ENCODE peak calls at places on chromosomes 2 and 18, in four cellular contexts. One of them, this sample, is unnamed.

GRCh38 chr2:35080231-35080905 is 1275.2 kb upstream of the CRIM1 start:
- DNase-seq in A549: peak; percentile 31
- DNase-seq in GM12878: no peak
- DNase-seq in K562: no peak
- DNase-seq in this sample: no peak

GRCh38 chr18:34117319-34117718 is 107.4 kb downstream of the NOL4 start:
- DNase-seq in A549: no peak
- DNase-seq in K562: no peak
- DNase-seq in GM12878: no peak
- DNase-seq in this sample: no peak

GRCh38 chr2:23669413-23670244 is 257.3 kb downstream of the ATAD2B start:
- DNase-seq in A549: no peak
- DNase-seq in GM12878: no peak
- DNase-seq in K562: no peak
- DNase-seq in this sample: peak; percentile 46

GRCh38 chr18:35076556-35076955 is 35.3 kb downstream of the MAPRE2 start:
- DNase-seq in A549: no peak
- DNase-seq in GM12878: no peak
- DNase-seq in K562: no peak
- DNase-seq in this sample: no peak

GRCh38 chr2:45030553-45030952 is 21.3 kb upstream of the SIX2 start:
- DNase-seq in GM12878: no peak
- DNase-seq in K562: no peak
- DNase-seq in A549: no peak
- DNase-seq in this sample: no peak

GRCh38 chr2:240512666-240513535 is 44.9 kb downstream of the ANKMY1 start:
- DNase-seq in A549: no peak
- DNase-seq in GM12878: no peak
- DNase-seq in K562: no peak
- DNase-seq in this sample: no peak

GRCh38 chr18:79814373-79814772 is 16.6 kb downstream of the KCNG2 start:
- DNase-seq in K562: no peak
- DNase-seq in A549: no peak
- DNase-seq in GM12878: no peak
- DNase-seq in this sample: no peak

GRCh38 chr2:236932711-236933300 is 152.9 kb upstream of the COPS8 start:
- DNase-seq in A549: no peak
- DNase-seq in GM12878: no peak
- DNase-seq in K562: no peak
- DNase-seq in this sample: no peak

DNA sequence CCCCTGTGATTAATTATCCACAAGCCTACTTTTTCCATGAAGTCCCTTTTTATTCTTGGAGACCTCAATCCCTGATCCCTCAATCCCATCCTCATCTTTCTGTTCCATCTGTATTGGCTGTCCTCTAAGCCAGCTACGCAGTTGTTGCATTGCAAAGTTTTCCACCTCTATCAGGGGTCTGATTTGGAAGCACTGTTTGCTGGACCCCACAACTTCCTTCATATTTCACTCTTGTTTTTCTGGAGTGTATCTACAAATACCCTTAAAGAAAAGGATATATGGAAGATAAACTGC is 22.4 kb downstream of the FN1 start:
- DNase-seq in A549: no peak
- DNase-seq in K562: no peak
- DNase-seq in GM12878: no peak
- DNase-seq in this sample: no peak
- TF ChIP-seq MYC in A549: no peak
- TF ChIP-seq MYC in K562: no peak
- TF ChIP-seq MYC in GM12878: no peak
- TF ChIP-seq MYC in this sample: no peak

GRCh38 chr2:68059769-68060525 is 2.9 kb downstream of the C1D start:
- DNase-seq in K562: no peak
- DNase-seq in GM12878: no peak
- DNase-seq in A549: no peak
- DNase-seq in this sample: no peak
- TF ChIP-seq ESRRA in K562: no peak
- TF ChIP-seq ESRRA in GM12878: no peak
- TF ChIP-seq ESRRA in A549: no peak
- TF ChIP-seq ESRRA in this sample: no peak

GRCh38 chr2:96499061-96499960 is 5.8 kb downstream of the NEURL3 start:
- DNase-seq in K562: no peak
- DNase-seq in A549: no peak
- DNase-seq in GM12878: no peak
- DNase-seq in this sample: no peak
- TF ChIP-seq MYC in K562: no peak
- TF ChIP-seq MYC in A549: no peak
- TF ChIP-seq MYC in GM12878: no peak
- TF ChIP-seq MYC in this sample: no peak

GRCh38 chr2:132252191-132252893 is 90.6 kb upstream of the ANKRD30BL start:
- DNase-seq in GM12878: no peak
- DNase-seq in A549: no peak
- DNase-seq in K562: no peak
- DNase-seq in this sample: no peak

GRCh38 chr2:132256251-132256902 is 94.6 kb upstream of the ANKRD30BL start:
- DNase-seq in GM12878: no peak
- DNase-seq in K562: no peak
- DNase-seq in A549: no peak
- DNase-seq in this sample: no peak

GRCh38 chr2:132253496-132254305 is 91.9 kb upstream of the ANKRD30BL start:
- DNase-seq in K562: no peak
- DNase-seq in A549: no peak
- DNase-seq in GM12878: no peak
- DNase-seq in this sample: no peak

GRCh38 chr2:132255714-132256113 is 94.0 kb upstream of the ANKRD30BL start:
- DNase-seq in GM12878: no peak
- DNase-seq in K562: no peak
- DNase-seq in A549: no peak
- DNase-seq in this sample: no peak

GRCh38 chr2:132252894-132253264 is 91.1 kb upstream of the ANKRD30BL start:
- DNase-seq in A549: no peak
- DNase-seq in GM12878: no peak
- DNase-seq in K562: no peak
- DNase-seq in this sample: no peak
- TF ChIP-seq ESRRA in A549: no peak
- TF ChIP-seq ESRRA in GM12878: no peak
- TF ChIP-seq ESRRA in K562: no peak
- TF ChIP-seq ESRRA in this sample: no peak

DNA sequence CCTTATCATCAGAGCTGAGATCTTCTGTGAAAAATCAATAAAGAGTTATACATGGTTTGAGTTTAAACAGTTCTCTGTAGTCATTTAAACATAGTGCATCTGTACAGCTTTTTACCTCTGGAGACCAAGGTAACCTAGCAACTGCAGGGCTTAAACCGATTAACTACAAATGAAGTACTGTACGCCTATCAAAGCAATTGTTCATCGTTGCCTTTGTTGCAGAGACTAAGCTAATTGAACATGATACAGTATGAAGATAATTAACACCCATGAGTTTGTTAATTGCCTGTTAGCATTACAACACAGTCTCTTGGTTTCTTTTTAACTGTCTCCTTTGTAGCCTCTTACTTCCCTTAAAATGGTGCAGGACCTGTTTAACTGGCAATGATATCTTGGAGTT is 147.9 kb downstream of the LNPK start:
- DNase-seq in GM12878: no peak
- DNase-seq in K562: no peak
- DNase-seq in A549: no peak
- DNase-seq in this sample: no peak
- TF ChIP-seq MYC in GM12878: no peak
- TF ChIP-seq MYC in K562: no peak
- TF ChIP-seq MYC in A549: no peak
- TF ChIP-seq MYC in this sample: no peak

GRCh38 chr2:36834721-36835120 is 131.6 kb downstream of the STRN start:
- DNase-seq in K562: no peak
- DNase-seq in A549: no peak
- DNase-seq in GM12878: no peak
- DNase-seq in this sample: no peak
- TF ChIP-seq ESRRA in K562: no peak
- TF ChIP-seq ESRRA in A549: no peak
- TF ChIP-seq ESRRA in GM12878: no peak
- TF ChIP-seq ESRRA in this sample: no peak

DNA sequence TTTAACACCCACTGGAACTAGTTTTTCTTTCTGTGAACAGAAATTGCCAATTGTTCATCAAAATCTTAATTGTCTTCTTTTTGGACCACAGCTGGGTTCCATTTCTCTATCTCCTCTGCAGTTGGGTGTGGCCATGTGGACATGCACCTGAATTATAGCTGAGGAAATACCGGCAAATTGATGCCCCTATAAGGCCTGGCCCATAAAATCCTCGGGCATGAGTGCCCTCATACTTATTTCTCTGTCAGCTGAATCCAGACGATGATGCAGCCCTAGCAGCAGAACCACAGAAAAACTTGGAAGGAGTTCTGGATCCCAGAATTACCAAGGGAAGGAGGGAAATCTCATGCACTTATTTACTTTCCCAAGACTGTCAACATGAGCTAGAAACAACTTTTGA is 249.0 kb downstream of the CYRIA start:
- DNase-seq in GM12878: no peak
- DNase-seq in K562: no peak
- DNase-seq in A549: no peak
- DNase-seq in this sample: no peak
- TF ChIP-seq MYC in GM12878: no peak
- TF ChIP-seq MYC in K562: no peak
- TF ChIP-seq MYC in A549: no peak
- TF ChIP-seq MYC in this sample: no peak